ENCODE peak calls at places on chromosome 2, in five cellular contexts. One of them, this sample, is unnamed.

GRCh38 chr2:192218347-192218746 is 23.6 kb upstream of the TMEFF2 start:
- DNase-seq in HS-5: no peak
- DNase-seq in GM18507: no peak
- DNase-seq in H7: peak; percentile 21
- DNase-seq in colonic mucosa: no peak
- DNase-seq in this sample: no peak

GRCh38 chr2:152766908-152767307 is 48.5 kb downstream of the ARL6IP6 start:
- DNase-seq in GM18507: no peak
- DNase-seq in HS-5: no peak
- DNase-seq in H7: no peak
- DNase-seq in colonic mucosa: no peak
- DNase-seq in this sample: no peak

GRCh38 chr2:233065954-233066470 is 5.9 kb downstream of the INPP5D start:
- DNase-seq in colonic mucosa: no peak
- DNase-seq in H7: no peak
- DNase-seq in GM18507: no peak
- DNase-seq in HS-5: no peak
- DNase-seq in this sample: no peak

GRCh38 chr2:172283476-172283875 is 143.9 kb upstream of the ITGA6 start:
- DNase-seq in HS-5: no peak
- DNase-seq in H7: no peak
- DNase-seq in GM18507: no peak
- DNase-seq in colonic mucosa: no peak
- DNase-seq in this sample: no peak

GRCh38 chr2:134712736-134713495 is 5.9 kb downstream of the TMEM163 start:
- DNase-seq in H7: no peak
- DNase-seq in HS-5: no peak
- DNase-seq in GM18507: no peak
- DNase-seq in colonic mucosa: no peak
- DNase-seq in this sample: no peak

GRCh38 chr2:74742486-74742885 is 88.4 kb downstream of the SEMA4F start:
- DNase-seq in H7: no peak
- DNase-seq in HS-5: no peak
- DNase-seq in colonic mucosa: no peak
- DNase-seq in GM18507: no peak
- DNase-seq in this sample: no peak

GRCh38 chr2:98503481-98504096 is 58.9 kb downstream of the INPP4A start:
- DNase-seq in H7: no peak
- DNase-seq in HS-5: no peak
- DNase-seq in GM18507: no peak
- DNase-seq in colonic mucosa: no peak
- DNase-seq in this sample: peak; percentile 82

GRCh38 chr2:8448822-8449577 is 232.9 kb upstream of the ID2 start:
- DNase-seq in GM18507: no peak
- DNase-seq in H7: no peak
- DNase-seq in HS-5: no peak
- DNase-seq in colonic mucosa: no peak
- DNase-seq in this sample: no peak